ENCODE peak calls at places on chromosomes 11 and 22, in eight cellular contexts. One of them, this sample, is unnamed.

GRCh38 chr22:27303718-27304117 is 497.8 kb downstream of the MN1 start:
- DNase-seq in fibroblast of gingiva: no peak
- DNase-seq in GF-D8: no peak
- DNase-seq in Kasumi-1: no peak
- DNase-seq in GM04504: no peak
- DNase-seq in astrocyte of the spinal cord: no peak
- DNase-seq in heart right ventricle: no peak
- DNase-seq in skeletal muscle cell: no peak
- DNase-seq in this sample: no peak

GRCh38 chr11:72483412-72484186 is 49.3 kb upstream of the CLPB start:
- DNase-seq in fibroblast of gingiva: no peak
- DNase-seq in GF-D8: no peak
- DNase-seq in Kasumi-1: peak; percentile 77
- DNase-seq in GM04504: no peak
- DNase-seq in astrocyte of the spinal cord: peak; percentile 24
- DNase-seq in heart right ventricle: no peak
- DNase-seq in skeletal muscle cell: no peak
- DNase-seq in this sample: no peak

GRCh38 chr22:31556627-31557203 is 60.4 kb downstream of the SFI1 start:
- DNase-seq in fibroblast of gingiva: peak; percentile 26
- DNase-seq in GF-D8: peak; percentile 2
- DNase-seq in Kasumi-1: peak; percentile 68
- DNase-seq in GM04504: peak; percentile 14
- DNase-seq in astrocyte of the spinal cord: peak; percentile 45
- DNase-seq in heart right ventricle: no peak
- DNase-seq in skeletal muscle cell: no peak
- DNase-seq in this sample: no peak

GRCh38 chr22:50621491-50621880 is 6.5 kb downstream of the ARSA start:
- DNase-seq in fibroblast of gingiva: no peak
- DNase-seq in GF-D8: peak; percentile 65
- DNase-seq in Kasumi-1: peak; percentile 91
- DNase-seq in GM04504: no peak
- DNase-seq in astrocyte of the spinal cord: no peak
- DNase-seq in heart right ventricle: no peak
- DNase-seq in skeletal muscle cell: no peak
- DNase-seq in this sample: no peak

GRCh38 chr11:68925613-68926012 is 21.9 kb downstream of the IGHMBP2 start:
- DNase-seq in fibroblast of gingiva: no peak
- DNase-seq in GF-D8: no peak
- DNase-seq in Kasumi-1: no peak
- DNase-seq in GM04504: no peak
- DNase-seq in astrocyte of the spinal cord: no peak
- DNase-seq in heart right ventricle: no peak
- DNase-seq in skeletal muscle cell: no peak
- DNase-seq in this sample: no peak

GRCh38 chr11:3153291-3153861 is 11.7 kb downstream of the OSBPL5 start:
- DNase-seq in fibroblast of gingiva: peak; percentile 79
- DNase-seq in GF-D8: peak; percentile 45
- DNase-seq in Kasumi-1: no peak
- DNase-seq in GM04504: peak; percentile 48
- DNase-seq in astrocyte of the spinal cord: peak; percentile 95
- DNase-seq in heart right ventricle: peak; percentile 67
- DNase-seq in skeletal muscle cell: peak; percentile 63
- DNase-seq in this sample: peak; percentile 73

GRCh38 chr11:71189768-71190315 is 62.5 kb downstream of the SHANK2 start:
- DNase-seq in fibroblast of gingiva: no peak
- DNase-seq in GF-D8: no peak
- DNase-seq in Kasumi-1: no peak
- DNase-seq in GM04504: no peak
- DNase-seq in astrocyte of the spinal cord: no peak
- DNase-seq in heart right ventricle: no peak
- DNase-seq in skeletal muscle cell: no peak
- DNase-seq in this sample: peak; percentile 30

GRCh38 chr11:72238492-72239295 is 5.3 kb downstream of the PHOX2A start:
- DNase-seq in fibroblast of gingiva: no peak
- DNase-seq in GF-D8: no peak
- DNase-seq in Kasumi-1: no peak
- DNase-seq in GM04504: no peak
- DNase-seq in astrocyte of the spinal cord: no peak
- DNase-seq in heart right ventricle: no peak
- DNase-seq in skeletal muscle cell: no peak
- DNase-seq in this sample: no peak

GRCh38 chr22:24954856-24955255 is 2.3 kb downstream of the KIAA1671 start:
- DNase-seq in fibroblast of gingiva: no peak
- DNase-seq in GF-D8: no peak
- DNase-seq in Kasumi-1: no peak
- DNase-seq in GM04504: no peak
- DNase-seq in astrocyte of the spinal cord: no peak
- DNase-seq in heart right ventricle: no peak
- DNase-seq in skeletal muscle cell: no peak
- DNase-seq in this sample: no peak

GRCh38 chr11:22703561-22703960 is 37.1 kb downstream of the GAS2 start:
- DNase-seq in fibroblast of gingiva: no peak
- DNase-seq in GF-D8: no peak
- DNase-seq in Kasumi-1: no peak
- DNase-seq in GM04504: no peak
- DNase-seq in astrocyte of the spinal cord: peak; percentile 36
- DNase-seq in heart right ventricle: no peak
- DNase-seq in skeletal muscle cell: no peak
- DNase-seq in this sample: no peak

GRCh38 chr11:47466701-47467250 is 17.8 kb upstream of the RAPSN start:
- DNase-seq in fibroblast of gingiva: peak; percentile 45
- DNase-seq in GF-D8: no peak
- DNase-seq in Kasumi-1: no peak
- DNase-seq in GM04504: no peak
- DNase-seq in astrocyte of the spinal cord: peak; percentile 79
- DNase-seq in heart right ventricle: peak; percentile 37
- DNase-seq in skeletal muscle cell: no peak
- DNase-seq in this sample: peak; percentile 33

GRCh38 chr11:28488336-28488735 is 380.1 kb downstream of the METTL15 start:
- DNase-seq in fibroblast of gingiva: no peak
- DNase-seq in GF-D8: no peak
- DNase-seq in Kasumi-1: no peak
- DNase-seq in GM04504: no peak
- DNase-seq in astrocyte of the spinal cord: no peak
- DNase-seq in heart right ventricle: no peak
- DNase-seq in skeletal muscle cell: no peak
- DNase-seq in this sample: no peak

GRCh38 chr11:19253817-19254216 is 13.1 kb upstream of the E2F8 start:
- DNase-seq in fibroblast of gingiva: no peak
- DNase-seq in GF-D8: peak; percentile 80
- DNase-seq in Kasumi-1: peak; percentile 46
- DNase-seq in GM04504: no peak
- DNase-seq in astrocyte of the spinal cord: no peak
- DNase-seq in heart right ventricle: no peak
- DNase-seq in skeletal muscle cell: no peak
- DNase-seq in this sample: no peak

GRCh38 chr22:42939941-42940653 is 74.9 kb downstream of the PACSIN2 start:
- DNase-seq in fibroblast of gingiva: peak; percentile 69
- DNase-seq in GF-D8: no peak
- DNase-seq in Kasumi-1: no peak
- DNase-seq in GM04504: no peak
- DNase-seq in astrocyte of the spinal cord: peak; percentile 90
- DNase-seq in heart right ventricle: no peak
- DNase-seq in skeletal muscle cell: peak; percentile 74
- DNase-seq in this sample: no peak

GRCh38 chr22:46593211-46593676 is 26.9 kb upstream of the GRAMD4 start:
- DNase-seq in fibroblast of gingiva: no peak
- DNase-seq in GF-D8: peak; percentile 83
- DNase-seq in Kasumi-1: peak; percentile 94
- DNase-seq in GM04504: no peak
- DNase-seq in astrocyte of the spinal cord: no peak
- DNase-seq in heart right ventricle: no peak
- DNase-seq in skeletal muscle cell: no peak
- DNase-seq in this sample: no peak

GRCh38 chr11:63913866-63914830 is 2.8 kb downstream of the RCOR2 start:
- DNase-seq in fibroblast of gingiva: no peak
- DNase-seq in GF-D8: no peak
- DNase-seq in Kasumi-1: no peak
- DNase-seq in GM04504: no peak
- DNase-seq in astrocyte of the spinal cord: no peak
- DNase-seq in heart right ventricle: no peak
- DNase-seq in skeletal muscle cell: no peak
- DNase-seq in this sample: no peak

GRCh38 chr11:105244157-105244820 is 104.7 kb upstream of the CARD18 start:
- DNase-seq in fibroblast of gingiva: peak; percentile 95
- DNase-seq in GF-D8: no peak
- DNase-seq in Kasumi-1: peak; percentile 57
- DNase-seq in GM04504: peak; percentile 84
- DNase-seq in astrocyte of the spinal cord: peak; percentile 90
- DNase-seq in heart right ventricle: no peak
- DNase-seq in skeletal muscle cell: peak; percentile 85
- DNase-seq in this sample: no peak

GRCh38 chr11:81080476-81080875 is 1639.6 kb upstream of the TENM4 start:
- DNase-seq in fibroblast of gingiva: no peak
- DNase-seq in GF-D8: no peak
- DNase-seq in Kasumi-1: no peak
- DNase-seq in GM04504: no peak
- DNase-seq in astrocyte of the spinal cord: peak; percentile 15
- DNase-seq in heart right ventricle: no peak
- DNase-seq in skeletal muscle cell: no peak
- DNase-seq in this sample: no peak